ENCODE peak calls at places on chromosomes 12 and 14, in five cellular contexts. G is fibroblast of mammary gland; A is astrocyte of the spinal cord; W is CD8-positive, alpha-beta T cell; V is foreskin keratinocyte. I is an unnamed sample.

GRCh38 chr12:122834921-122835692 is at the start of gene HIP1R:
- DNase-seq in G (no peak), W (peak), V (no peak), A (peak), I (peak)

GRCh38 chr12:22437031-22437806 is 102.7 kb upstream of the ST8SIA1 start:
- DNase-seq in G (no peak), V (peak), A (no peak), W (no peak), I (no peak)

GRCh38 chr12:109192358-109192757 is 76.0 kb downstream of the ACACB start:
- DNase-seq in A (peak), V (peak), G (peak), W (no peak), I (no peak)

GRCh38 chr12:130622803-130623202 is 93.3 kb downstream of the RIMBP2 start:
- DNase-seq in A (no peak), G (no peak), V (no peak), W (no peak), I (no peak)

GRCh38 chr14:99216191-99216590 is 55.8 kb downstream of the BCL11B start:
- DNase-seq in V (no peak), G (no peak), A (no peak), W (no peak), I (no peak)

GRCh38 chr14:67815573-67816235 is 686 bp downstream of the ZFYVE26 start:
- DNase-seq in V (peak), A (peak), G (peak), W (no peak), I (no peak)

GRCh38 chr14:74483321-74483720 is 9.8 kb downstream of the NPC2 start:
- DNase-seq in A (no peak), W (no peak), G (no peak), V (no peak), I (no peak)

GRCh38 chr12:125159687-125160086 is 94.5 kb downstream of the AACS start:
- DNase-seq in V (no peak), A (no peak), G (no peak), W (no peak), I (no peak)

GRCh38 chr14:99884834-99885648 is 91.8 kb downstream of the EML1 start:
- DNase-seq in W (no peak), G (peak), A (peak), V (peak), I (peak)

GRCh38 chr12:130509454-130509853 is 171.8 kb downstream of the PIWIL1 start:
- DNase-seq in V (no peak), W (no peak), A (no peak), G (no peak), I (no peak)

GRCh38 chr12:119153477-119154434 is 25.0 kb upstream of the HSPB8 start:
- DNase-seq in V (no peak), W (no peak), A (peak), G (peak), I (no peak)

GRCh38 chr12:57803317-57803893 is 15.1 kb downstream of the AVIL start:
- DNase-seq in G (peak), W (no peak), A (peak), V (peak), I (peak)

GRCh38 chr12:45991289-45992249 is 1.2 kb upstream of the SCAF11 start:
- DNase-seq in G (peak), A (peak), W (peak), V (peak), I (peak)

GRCh38 chr14:60311417-60311816 is 62.4 kb downstream of the PPM1A start:
- DNase-seq in V (no peak), W (no peak), A (peak), G (peak), I (no peak)

GRCh38 chr12:5512585-5512970 is 80.7 kb downstream of the NTF3 start:
- DNase-seq in W (no peak), G (no peak), V (no peak), A (no peak), I (no peak)

GRCh38 chr12:14668591-14668990 is 27.8 kb downstream of the GUCY2C start:
- DNase-seq in V (peak), A (no peak), G (no peak), W (no peak), I (no peak)

GRCh38 chr12:14665354-14666348 is 30.7 kb downstream of the GUCY2C start:
- DNase-seq in A (no peak), W (no peak), G (no peak), V (peak), I (no peak)

GRCh38 chr12:14663002-14663401 is 33.4 kb downstream of the GUCY2C start:
- DNase-seq in W (no peak), V (no peak), A (no peak), G (no peak), I (no peak)

DNA sequence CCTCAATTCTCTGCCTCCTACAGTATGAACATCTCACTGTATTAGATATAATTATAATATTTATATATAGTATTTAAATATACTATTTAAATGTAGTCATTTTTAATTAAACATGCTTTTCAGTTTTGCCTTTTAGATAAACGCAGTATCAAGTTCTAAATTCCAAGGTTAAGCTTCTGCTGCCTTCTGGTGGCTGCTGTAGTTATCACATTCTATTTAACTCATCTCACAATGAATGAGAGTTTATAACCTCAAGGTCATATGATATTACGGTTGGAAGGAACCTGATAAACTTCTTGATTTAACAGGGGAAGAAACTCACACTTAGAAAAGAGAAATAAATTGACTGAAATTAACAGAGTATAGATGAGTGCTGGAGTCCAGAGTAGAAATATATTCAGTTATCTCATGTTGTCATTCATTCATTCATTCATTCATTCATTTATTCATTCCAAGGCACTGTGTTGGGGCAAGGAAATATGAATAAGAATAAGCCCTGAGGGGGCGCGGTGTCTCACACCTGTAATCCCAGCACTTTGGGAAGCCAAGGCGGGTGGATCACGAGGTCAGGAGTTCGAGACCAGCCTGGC is 31.9 kb downstream of the GUCY2C start:
- DNase-seq in G (peak), W (no peak), V (peak), A (peak), I (peak)
- TF ChIP-seq CTCF in G (peak), W (peak), V (peak), A (peak), I (peak)

DNA sequence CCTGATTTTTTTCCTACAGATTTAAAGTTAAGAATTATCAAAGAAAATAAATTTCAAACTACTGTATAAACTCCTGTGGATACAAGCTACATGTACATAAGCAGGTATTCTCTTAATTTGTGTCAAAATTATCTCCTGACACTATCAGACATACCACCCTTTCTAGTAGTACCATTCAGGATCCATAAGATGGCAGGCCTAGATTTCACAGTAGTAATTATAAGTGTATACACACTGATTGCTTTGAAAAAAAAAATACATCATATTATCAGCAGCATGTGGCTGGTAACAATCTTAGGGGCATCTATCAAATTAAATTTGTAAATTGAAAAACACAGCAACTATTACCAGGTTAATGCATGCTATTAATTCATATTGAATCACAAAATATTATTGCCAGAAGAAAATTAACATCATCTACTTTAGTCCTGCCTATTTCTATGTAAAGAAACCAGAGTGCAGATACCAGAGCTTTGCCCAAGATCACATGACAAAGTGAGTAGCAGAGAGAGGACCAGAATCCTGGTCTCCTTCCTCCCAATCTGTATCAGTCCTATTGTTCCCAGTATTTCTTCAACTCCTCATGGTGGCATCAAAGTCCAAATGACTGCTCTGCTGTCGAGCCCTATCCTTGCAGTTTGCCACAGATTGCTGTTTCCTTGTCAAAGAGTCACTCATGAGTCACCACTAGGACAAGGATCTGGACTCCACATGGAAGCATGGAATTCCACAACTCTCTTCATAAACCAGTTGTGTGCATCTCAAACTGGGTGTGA is 27.7 kb upstream of the CALM1 start:
- DNase-seq in A (no peak), G (peak), V (no peak), W (no peak), I (no peak)
- TF ChIP-seq CTCF in A (no peak), G (peak), V (peak), W (peak), I (no peak)

DNA sequence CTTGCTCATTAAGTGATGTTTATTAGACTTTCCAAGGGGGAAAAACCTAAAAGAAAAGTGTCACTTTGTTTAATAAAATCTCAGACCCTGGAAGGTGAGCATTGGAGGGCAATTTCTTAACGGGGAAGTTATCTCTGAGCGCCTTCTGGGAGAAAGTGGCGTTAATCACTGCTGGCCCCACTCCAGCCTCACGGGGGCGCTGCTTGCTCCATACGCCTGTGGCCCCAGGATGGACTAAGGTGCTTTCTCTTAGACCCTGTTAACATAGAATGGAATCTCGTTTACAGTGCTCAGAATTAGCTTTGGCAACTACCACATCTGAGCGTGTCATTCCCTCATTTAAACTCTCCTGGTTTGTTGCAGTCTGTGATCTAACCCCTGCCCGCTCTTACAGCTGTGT is 16.4 kb upstream of the PRIMA1 start:
- DNase-seq in A (no peak), W (no peak), G (no peak), V (no peak), I (no peak)
- TF ChIP-seq CTCF in A (no peak), W (no peak), G (no peak), V (no peak), I (peak)

GRCh38 chr12:66903782-66904396 is 225.0 kb upstream of the GRIP1 start:
- DNase-seq in A (no peak), V (no peak), G (no peak), W (no peak), I (no peak)
- TF ChIP-seq CTCF in A (no peak), V (peak), G (no peak), W (no peak), I (no peak)

GRCh38 chr12:78096909-78097597 is 266.4 kb downstream of the NAV3 start:
- DNase-seq in V (no peak), A (peak), W (no peak), G (peak), I (no peak)
- TF ChIP-seq CTCF in V (no peak), A (peak), W (no peak), G (no peak), I (no peak)

GRCh38 chr12:7060353-7060954 is at the start of gene C1S:
- DNase-seq in W (no peak), V (peak), A (peak), G (peak), I (no peak)
- TF ChIP-seq CTCF in W (no peak), V (peak), A (peak), G (peak), I (no peak)

DNA sequence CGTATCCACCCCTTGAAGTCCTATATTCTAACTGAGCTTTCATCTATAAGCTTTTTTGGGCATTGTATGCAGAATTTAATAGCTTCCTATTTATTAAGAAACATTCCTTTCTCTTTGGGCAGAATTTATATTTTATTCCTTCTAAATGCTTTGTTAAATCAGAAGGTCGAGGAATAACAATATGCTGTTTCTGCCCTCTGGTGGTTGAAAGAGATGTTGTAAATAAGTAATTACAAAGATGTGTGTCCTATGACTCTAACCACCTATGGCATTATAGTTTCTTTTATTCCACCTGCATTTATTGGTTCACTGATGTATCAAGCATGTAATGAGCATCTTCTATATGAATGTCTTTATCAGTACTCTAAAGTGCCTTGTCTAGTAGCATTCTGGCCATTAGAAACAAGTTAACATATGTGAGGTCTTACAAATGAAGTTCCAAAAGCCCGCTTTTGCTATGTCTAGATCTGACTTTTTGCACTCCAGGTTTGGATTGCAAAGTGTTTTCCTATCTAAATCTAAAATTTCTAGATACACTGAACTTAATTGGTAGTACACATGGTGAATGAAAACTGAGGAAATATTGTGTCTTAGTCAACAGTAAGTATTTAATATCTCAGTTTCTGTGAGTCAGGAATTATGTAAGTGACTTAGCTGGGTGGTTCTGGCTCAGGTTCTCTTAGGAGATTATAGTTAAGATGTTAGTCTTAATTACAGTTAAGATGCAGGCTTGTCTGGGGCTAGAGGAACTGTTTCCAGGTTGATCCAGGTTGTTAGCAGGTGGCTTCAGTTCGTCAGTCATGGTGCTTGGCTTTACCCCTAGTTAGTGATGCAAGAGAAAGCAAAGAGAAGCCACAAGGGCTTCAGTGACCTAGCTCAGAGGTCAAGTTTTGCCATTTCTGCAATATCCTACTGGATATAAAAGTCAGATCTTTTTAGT is 57.5 kb downstream of the PLEKHA5 start:
- DNase-seq in W (no peak), G (peak), V (peak), A (peak), I (peak)
- TF ChIP-seq CTCF in W (peak), G (peak), V (peak), A (peak), I (peak)

GRCh38 chr12:56359851-56360767 is at the start of gene STAT2:
- DNase-seq in V (peak), G (peak), A (peak), W (peak), I (peak)
- TF ChIP-seq CTCF in V (no peak), G (no peak), A (no peak), W (no peak), I (no peak)